ENCODE peak calls at places on chromosomes 5 and 9, in nine cellular contexts. H, W, I, D, L, R, C, E and M are unnamed samples.

GRCh38 chr9:87436694-87437093 is 61.0 kb upstream of the DAPK1 start:
- DNase-seq in L (no peak), C (no peak), W (no peak), I (no peak), E (no peak), D (no peak), H (no peak), R (no peak), M (no peak)

GRCh38 chr5:134438641-134439621 is 27.2 kb upstream of the CDKN2AIPNL start:
- DNase-seq in W (peak), D (peak), E (peak), C (peak), I (peak), R (peak), H (peak), L (peak), M (peak)

GRCh38 chr9:18566125-18566524 is 92.2 kb downstream of the ADAMTSL1 start:
- DNase-seq in D (peak), R (no peak), C (peak), H (no peak), W (no peak), E (peak), L (no peak), I (no peak), M (peak)

GRCh38 chr9:22683393-22684075 is 236.9 kb downstream of the DMRTA1 start:
- DNase-seq in R (no peak), W (no peak), I (no peak), C (peak), L (no peak), H (no peak), D (peak), E (peak), M (peak)

GRCh38 chr9:81499021-81499454 is 190.3 kb downstream of the TLE1 start:
- DNase-seq in R (no peak), H (no peak), C (peak), E (peak), I (no peak), L (no peak), W (no peak), D (no peak), M (peak)

GRCh38 chr9:127320122-127320378 is 55.5 kb downstream of the GARNL3 start:
- DNase-seq in R (no peak), I (no peak), E (no peak), L (no peak), D (no peak), W (no peak), H (no peak), C (no peak), M (no peak)

GRCh38 chr9:113361304-113362018 is 12.1 kb downstream of the BSPRY start:
- DNase-seq in E (peak), R (no peak), D (no peak), H (no peak), W (no peak), C (peak), I (no peak), L (no peak), M (peak)

GRCh38 chr9:89006308-89006707 is 15.0 kb downstream of the S1PR3 start:
- DNase-seq in W (no peak), I (no peak), D (no peak), R (no peak), C (no peak), H (no peak), E (no peak), L (no peak), M (no peak)

GRCh38 chr5:149264432-149265069 is 7.1 kb upstream of the AFAP1L1 start:
- DNase-seq in H (no peak), R (no peak), W (no peak), L (peak), I (no peak), D (no peak), E (no peak), C (no peak), M (no peak)

GRCh38 chr5:154371687-154372086 is 74.1 kb upstream of the SAP30L start:
- DNase-seq in I (peak), D (peak), W (no peak), R (no peak), L (no peak), H (no peak), C (peak), E (peak), M (peak)

GRCh38 chr9:79089054-79089560 is 482.7 kb upstream of the TLE4 start:
- DNase-seq in I (no peak), L (no peak), H (no peak), D (no peak), E (no peak), W (no peak), R (no peak), C (no peak), M (no peak)

GRCh38 chr5:107808671-107809137 is 138.0 kb upstream of the EFNA5 start:
- DNase-seq in D (no peak), L (no peak), C (peak), E (no peak), R (no peak), I (no peak), W (no peak), H (peak), M (peak)

GRCh38 chr5:149404746-149405549 is 25.9 kb upstream of the IL17B start:
- DNase-seq in E (peak), R (no peak), D (peak), W (no peak), C (peak), L (no peak), H (no peak), I (no peak), M (peak)

GRCh38 chr5:65150599-65150998 is 331.1 kb downstream of the ADAMTS6 start:
- DNase-seq in R (no peak), L (no peak), C (no peak), D (no peak), I (no peak), H (no peak), E (no peak), W (no peak), M (peak)

GRCh38 chr5:8843766-8844165 is 702.1 kb downstream of the SEMA5A start:
- DNase-seq in L (no peak), I (peak), D (no peak), C (peak), W (no peak), E (peak), R (peak), H (no peak), M (peak)

GRCh38 chr5:64930672-64931318 is 162.1 kb downstream of the CWC27 start:
- DNase-seq in D (no peak), E (no peak), H (no peak), W (no peak), R (no peak), C (no peak), L (no peak), I (no peak), M (no peak)

GRCh38 chr5:79242242-79243039 is 6.5 kb downstream of the JMY start:
- DNase-seq in L (no peak), R (no peak), W (no peak), D (no peak), E (no peak), I (no peak), C (no peak), H (no peak), M (peak)

GRCh38 chr5:72441861-72442540 is 65.2 kb downstream of the ZNF366 start:
- DNase-seq in I (no peak), C (peak), R (no peak), W (no peak), D (peak), H (no peak), L (no peak), E (peak), M (peak)

GRCh38 chr9:87433853-87434252 is 63.8 kb upstream of the DAPK1 start:
- DNase-seq in W (no peak), H (no peak), D (no peak), R (no peak), E (no peak), L (no peak), I (no peak), C (no peak), M (no peak)

GRCh38 chr5:114062940-114063867 is 298.7 kb upstream of the KCNN2 start:
- DNase-seq in D (no peak), H (no peak), E (no peak), C (no peak), L (no peak), I (no peak), W (no peak), R (no peak), M (no peak)

GRCh38 chr9:125440411-125440810 is 178.8 kb downstream of the GAPVD1 start:
- DNase-seq in C (no peak), I (no peak), R (no peak), E (no peak), H (no peak), L (no peak), D (no peak), W (no peak), M (peak)

GRCh38 chr9:130451509-130452388 is 7.0 kb downstream of the ASS1 start:
- DNase-seq in L (peak), H (peak), C (peak), R (peak), D (peak), W (peak), E (peak), I (peak), M (peak)

GRCh38 chr9:114272739-114273431 is 50.0 kb upstream of the ORM1 start:
- DNase-seq in I (no peak), L (no peak), W (peak), D (no peak), C (no peak), R (peak), E (no peak), H (peak), M (peak)

GRCh38 chr9:99573883-99574282 is 247.8 kb upstream of the NR4A3 start:
- DNase-seq in E (no peak), I (no peak), C (no peak), R (no peak), L (no peak), D (no peak), W (no peak), H (no peak), M (no peak)

GRCh38 chr5:120055858-120056257 is 408.2 kb upstream of the PRR16 start:
- DNase-seq in C (peak), D (peak), R (no peak), W (peak), E (peak), L (no peak), I (no peak), H (no peak), M (no peak)

GRCh38 chr5:7391215-7391614 is 4.7 kb upstream of the ADCY2 start:
- DNase-seq in I (no peak), C (no peak), H (no peak), L (no peak), E (no peak), W (no peak), D (no peak), R (no peak), M (no peak)

GRCh38 chr5:7394889-7395431 is 978 bp upstream of the ADCY2 start:
- DNase-seq in C (no peak), D (no peak), I (no peak), E (no peak), W (peak), L (no peak), R (no peak), H (no peak), M (no peak)

GRCh38 chr5:7391688-7392400 is 4.1 kb upstream of the ADCY2 start:
- DNase-seq in R (no peak), E (no peak), L (no peak), C (no peak), H (no peak), I (no peak), D (no peak), W (no peak), M (peak)

GRCh38 chr5:7393921-7394799 is 1.8 kb upstream of the ADCY2 start:
- DNase-seq in H (no peak), I (no peak), D (no peak), R (no peak), C (no peak), W (no peak), L (no peak), E (no peak), M (no peak)

GRCh38 chr5:7392401-7393024 is 3.4 kb upstream of the ADCY2 start:
- DNase-seq in D (no peak), I (no peak), R (no peak), W (peak), C (peak), E (peak), H (no peak), L (no peak), M (peak)
- TF ChIP-seq CTCF in D (peak), I (peak), R (peak), W (peak), C (peak), E (peak), H (peak), L (peak), M (peak)

GRCh38 chr5:178236126-178236525 is 3.5 kb upstream of the PHYKPL start:
- DNase-seq in W (no peak), H (peak), C (no peak), R (no peak), E (no peak), I (no peak), D (no peak), L (no peak), M (no peak)

GRCh38 chr5:178238711-178239592 is 6.3 kb upstream of the PHYKPL start:
- DNase-seq in E (no peak), W (no peak), C (no peak), L (peak), D (no peak), I (no peak), H (peak), R (no peak), M (peak)

GRCh38 chr5:178236685-178237084 is 4.1 kb upstream of the PHYKPL start:
- DNase-seq in H (peak), W (no peak), C (no peak), I (no peak), D (no peak), E (no peak), L (peak), R (peak), M (peak)

GRCh38 chr5:178238313-178238635 is 5.7 kb upstream of the PHYKPL start:
- DNase-seq in I (no peak), H (peak), L (no peak), W (no peak), C (no peak), E (no peak), D (no peak), R (no peak), M (peak)

GRCh38 chr5:178237431-178238312 is 5.1 kb upstream of the PHYKPL start:
- DNase-seq in I (no peak), L (no peak), D (no peak), C (no peak), W (no peak), H (peak), R (no peak), E (no peak), M (peak)
- H3K4me3 ChIP-seq in I (no peak), L (no peak), D (no peak), C (no peak), W (no peak), H (no peak), R (no peak), E (no peak), M (no peak)

GRCh38 chr9:136926749-136927148 is 17.8 kb downstream of the FBXW5 start:
- DNase-seq in E (no peak), H (no peak), D (no peak), W (no peak), L (no peak), I (no peak), R (no peak), C (no peak), M (no peak)

GRCh38 chr9:136923881-136924280 is 20.7 kb downstream of the FBXW5 start:
- DNase-seq in R (no peak), H (peak), W (no peak), C (no peak), D (no peak), L (no peak), I (no peak), E (no peak), M (peak)

GRCh38 chr9:136927343-136928261 is 16.9 kb downstream of the FBXW5 start:
- DNase-seq in I (no peak), D (no peak), L (no peak), E (peak), H (no peak), W (no peak), R (no peak), C (peak), M (peak)

GRCh38 chr9:136925414-136926153 is 19.0 kb downstream of the FBXW5 start:
- DNase-seq in D (no peak), H (peak), E (no peak), R (peak), W (no peak), I (no peak), L (no peak), C (no peak), M (peak)

DNA sequence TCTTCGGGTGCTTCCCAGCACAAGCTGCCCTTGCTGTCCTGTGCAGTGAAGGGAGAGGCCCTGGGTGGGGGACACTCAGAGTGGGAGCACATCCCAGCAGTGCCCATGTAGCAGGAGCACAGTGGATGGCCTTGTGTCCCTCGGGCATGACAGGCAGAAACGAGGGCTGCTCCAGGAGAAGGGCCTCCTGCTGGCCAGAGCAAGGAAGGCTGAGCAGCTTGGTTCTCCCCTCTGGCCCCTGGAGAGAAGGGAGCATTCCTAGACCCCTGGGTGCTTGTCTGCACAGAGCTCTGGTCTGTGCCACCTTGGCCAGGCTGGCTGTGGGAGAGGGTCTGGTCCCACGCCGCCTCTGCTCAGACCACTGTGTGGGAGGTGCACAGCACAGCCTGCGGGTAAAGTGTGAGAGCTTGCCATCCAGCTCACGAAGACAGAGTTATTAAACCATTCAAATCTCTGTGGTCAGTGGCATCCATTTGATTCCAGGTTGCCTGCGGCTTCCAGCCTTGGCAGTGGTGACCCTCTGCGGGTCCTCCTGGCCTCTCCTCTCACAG is 18.3 kb downstream of the FBXW5 start:
- DNase-seq in H (no peak), L (no peak), I (no peak), D (no peak), C (no peak), W (no peak), E (no peak), R (no peak), M (peak)
- TF ChIP-seq CTCF in H (no peak), L (no peak), I (no peak), D (peak), C (peak), W (no peak), E (no peak), R (no peak), M (peak)

GRCh38 chr5:177602458-177602830 is 2.5 kb downstream of the B4GALT7 start:
- DNase-seq in W (no peak), I (no peak), H (no peak), D (no peak), R (no peak), E (no peak), L (no peak), C (no peak), M (peak)

GRCh38 chr5:177603631-177604030 is 3.7 kb downstream of the B4GALT7 start:
- DNase-seq in L (no peak), C (no peak), H (no peak), W (no peak), I (no peak), R (no peak), E (no peak), D (no peak), M (peak)

GRCh38 chr5:177601577-177602457 is 1.9 kb downstream of the B4GALT7 start:
- DNase-seq in W (no peak), I (no peak), C (no peak), E (no peak), L (no peak), R (no peak), D (no peak), H (no peak), M (peak)

GRCh38 chr5:177600458-177601018 is 606 bp downstream of the B4GALT7 start:
- DNase-seq in H (no peak), E (peak), I (no peak), R (no peak), D (no peak), L (no peak), C (peak), W (no peak), M (peak)

GRCh38 chr5:177601126-177601525 is 1.2 kb downstream of the B4GALT7 start:
- DNase-seq in D (no peak), E (no peak), R (no peak), L (no peak), I (no peak), H (no peak), W (no peak), C (no peak), M (no peak)
- H3K4me3 ChIP-seq in D (peak), E (peak), R (peak), L (peak), I (peak), H (peak), W (peak), C (peak), M (peak)

DNA sequence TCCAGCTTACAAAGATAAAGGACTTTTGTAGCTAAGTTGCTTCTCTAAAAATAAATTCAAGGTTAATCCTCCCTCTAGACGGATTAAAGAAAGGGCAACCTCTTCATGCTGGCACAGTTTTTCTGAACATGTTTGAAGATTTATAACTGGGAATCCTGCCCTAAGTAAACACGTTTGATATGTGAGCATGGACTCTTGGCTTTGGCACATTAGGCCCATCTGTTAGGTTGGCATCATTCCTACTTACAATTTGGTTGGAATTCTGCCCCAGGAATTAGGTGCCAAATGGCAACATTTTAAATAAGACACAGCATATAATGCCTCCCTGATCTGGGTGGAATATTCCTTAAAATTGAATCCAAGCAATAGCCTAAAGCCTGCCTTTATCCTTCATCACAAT is 372.2 kb upstream of the CDH18 start:
- DNase-seq in L (no peak), W (no peak), H (no peak), C (no peak), E (no peak), R (no peak), D (no peak), I (no peak), M (no peak)
- TF ChIP-seq CTCF in L (no peak), W (no peak), H (no peak), C (no peak), E (no peak), R (no peak), D (no peak), I (no peak), M (no peak)